ENCODE peak calls at places on chromosomes 6 and 20, in seven cellular contexts. N is pancreas; W is GM23248; D is fibroblast of lung; K is endothelial cell of umbilical vein; T is CD4-positive, alpha-beta memory T cell; Z is transverse colon. H is an unnamed sample.
A peak's percentile ranks its signal among the peaks of the same experiment; 100 is the strongest.

GRCh38 chr6:81876977-81877376 is 124.5 kb upstream of the TENT5A start:
- DNase-seq in D (peak; percentile 76), Z (no peak), T (no peak), K (no peak), W (peak; percentile 60), N (no peak), H (peak; percentile 52)

GRCh38 chr6:36964908-36965307 is 10.4 kb downstream of the PI16 start:
- DNase-seq in T (no peak), Z (no peak), D (no peak), W (no peak), K (no peak), N (no peak), H (no peak)

GRCh38 chr20:44776977-44777376 is 31.3 kb downstream of the KCNK15 start:
- DNase-seq in K (peak; percentile 22), N (no peak), D (peak; percentile 23), Z (no peak), W (peak; percentile 44), T (no peak), H (peak; percentile 51)

GRCh38 chr20:57483287-57484050 is 41.5 kb downstream of the CTCFL start:
- DNase-seq in D (no peak), Z (no peak), N (no peak), K (no peak), T (no peak), W (no peak), H (no peak)

GRCh38 chr6:30327232-30327746 is 562 bp downstream of the TRIM39 start:
- DNase-seq in W (no peak), K (no peak), Z (no peak), N (no peak), T (no peak), D (peak; percentile 0), H (no peak)

GRCh38 chr20:9989066-9989724 is 45.6 kb upstream of the ANKEF1 start:
- DNase-seq in Z (no peak), N (no peak), T (no peak), W (peak; percentile 75), D (peak; percentile 79), K (peak; percentile 33), H (no peak)

GRCh38 chr6:168132531-168133184 is 53.6 kb upstream of the FRMD1 start:
- DNase-seq in T (no peak), W (peak; percentile 88), K (peak; percentile 25), N (peak; percentile 26), D (peak; percentile 82), Z (no peak), H (peak; percentile 47)

GRCh38 chr6:104750449-104750848 is 109.3 kb downstream of the HACE1 start:
- DNase-seq in K (no peak), D (no peak), N (no peak), Z (no peak), W (no peak), T (no peak), H (no peak)

GRCh38 chr6:10847684-10848083 is 9.3 kb upstream of the MAK start:
- DNase-seq in Z (no peak), D (no peak), T (no peak), W (peak; percentile 27), K (no peak), N (no peak), H (peak; percentile 29)

GRCh38 chr6:150813993-150814359 is 51.5 kb upstream of the MTHFD1L start:
- DNase-seq in Z (no peak), N (no peak), W (peak; percentile 60), T (no peak), K (peak; percentile 22), D (peak; percentile 68), H (peak; percentile 87)

GRCh38 chr6:41770381-41771057 is 9.2 kb downstream of the FRS3 start:
- DNase-seq in Z (no peak), T (no peak), D (no peak), K (no peak), W (no peak), N (no peak), H (no peak)

GRCh38 chr20:62861732-62862336 is at the start of gene TCFL5:
- DNase-seq in D (peak; percentile 67), W (peak; percentile 92), T (peak; percentile 98), Z (peak; percentile 94), N (peak; percentile 77), K (peak; percentile 86), H (peak; percentile 84)

GRCh38 chr6:52512199-52512598 is 64.7 kb downstream of the TRAM2 start:
- DNase-seq in N (no peak), K (peak; percentile 92), D (peak; percentile 91), T (no peak), Z (peak; percentile 22), W (peak; percentile 95), H (peak; percentile 57)

GRCh38 chr6:160971151-160971550 is 20.4 kb upstream of the MAP3K4 start:
- DNase-seq in Z (no peak), D (no peak), T (no peak), N (no peak), W (no peak), K (no peak), H (no peak)

GRCh38 chr6:11263185-11263817 is 30.8 kb upstream of the NEDD9 start:
- DNase-seq in W (peak; percentile 81), Z (peak; percentile 61), K (peak; percentile 86), N (peak; percentile 49), T (no peak), D (peak; percentile 85), H (peak; percentile 20)

GRCh38 chr20:24736131-24736843 is 212.8 kb upstream of the CST7 start:
- DNase-seq in D (peak; percentile 58), Z (no peak), T (no peak), K (no peak), N (no peak), W (no peak), H (peak; percentile 29)

GRCh38 chr20:24631173-24631505 is 161.7 kb downstream of the SYNDIG1 start:
- DNase-seq in Z (no peak), D (no peak), T (no peak), W (no peak), K (no peak), N (no peak), H (no peak)

GRCh38 chr20:38894091-38894847 is 31.9 kb upstream of the FAM83D start:
- DNase-seq in K (no peak), W (peak; percentile 19), N (peak; percentile 83), D (peak; percentile 3), T (no peak), Z (no peak), H (no peak)
- H3K27ac ChIP-seq in K (no peak overlapping the region), W (no peak overlapping the region), N (no peak overlapping the region), D (no peak overlapping the region), T (no peak overlapping the region), Z (no peak overlapping the region), H (no peak overlapping the region)

DNA sequence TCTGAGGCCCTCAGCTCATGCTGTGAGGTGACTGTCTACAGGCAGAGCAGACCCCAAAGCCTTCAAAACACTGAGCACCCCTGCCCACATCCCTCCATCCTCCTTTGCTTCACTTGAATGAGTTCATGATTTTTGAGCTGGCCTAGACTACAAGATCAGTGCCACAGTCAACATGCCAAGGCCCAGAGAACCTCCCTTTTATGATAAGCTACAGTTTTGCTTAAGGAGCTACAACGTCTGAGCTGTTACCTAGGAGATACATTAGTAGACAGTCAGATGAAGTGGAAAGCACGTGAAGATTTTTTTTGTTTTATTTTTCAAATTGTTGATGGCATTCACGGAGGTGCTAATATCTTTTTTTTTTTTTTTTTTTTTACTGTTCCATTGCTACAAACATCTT is 139.0 kb downstream of the SOBP start:
- DNase-seq in N (no peak), K (no peak), W (no peak), T (no peak), D (no peak), Z (no peak), H (no peak)
- H3K27ac ChIP-seq in N (no peak overlapping the region), K (no peak overlapping the region), W (no peak overlapping the region), T (no peak overlapping the region), D (no peak overlapping the region), Z (no peak overlapping the region), H (no peak overlapping the region)

GRCh38 chr20:5716953-5717352 is 33.2 kb upstream of the SHLD1 start:
- DNase-seq in D (no peak), Z (no peak), K (no peak), W (no peak), T (no peak), N (no peak), H (no peak)

GRCh38 chr20:5719861-5720401 is 30.3 kb upstream of the SHLD1 start:
- DNase-seq in T (no peak), N (no peak), K (no peak), D (peak; percentile 50), W (peak; percentile 49), Z (no peak), H (peak; percentile 92)

GRCh38 chr20:5718896-5719595 is 31.2 kb upstream of the SHLD1 start:
- DNase-seq in D (no peak), Z (no peak), W (no peak), T (no peak), K (no peak), N (no peak), H (no peak)

GRCh38 chr20:5714261-5715041 is 35.8 kb upstream of the SHLD1 start:
- DNase-seq in Z (no peak), T (peak; percentile 90), W (no peak), K (peak; percentile 77), N (no peak), D (no peak), H (peak; percentile 76)

DNA sequence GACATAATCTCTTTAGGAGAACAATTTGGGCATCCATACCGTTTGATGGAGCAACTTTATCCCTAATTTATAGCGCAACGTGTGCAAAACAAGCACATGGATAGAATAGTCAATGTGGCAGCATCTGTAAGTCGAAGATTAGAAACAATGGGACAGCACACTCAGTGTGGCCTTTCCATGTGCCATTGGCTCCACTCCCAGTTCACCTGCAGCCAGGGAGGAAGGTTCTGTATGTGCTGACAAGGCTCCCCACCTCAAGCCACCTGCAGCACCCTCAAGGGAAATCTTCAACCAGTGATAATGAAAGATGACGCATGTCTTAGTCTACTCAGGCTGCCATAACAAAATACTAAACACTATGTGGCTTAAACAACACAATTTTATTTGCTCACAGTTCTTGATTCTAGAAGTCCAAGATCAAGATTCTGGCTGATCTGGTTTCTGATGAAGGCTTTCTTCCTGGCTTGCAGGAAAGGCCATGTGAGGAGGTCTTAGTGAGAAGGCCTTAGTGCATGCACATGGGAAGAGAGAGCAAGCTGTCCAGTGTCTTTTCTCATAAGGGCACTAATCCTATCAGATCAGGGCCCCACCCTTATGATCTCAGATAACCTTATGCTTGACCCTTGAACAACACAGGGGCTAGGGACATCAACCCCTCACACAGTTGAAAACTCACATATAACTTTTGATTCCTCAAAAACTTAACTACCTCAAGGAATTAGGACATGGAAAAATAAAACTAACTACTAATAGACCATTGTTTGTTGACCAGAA is 34.9 kb upstream of the SHLD1 start:
- DNase-seq in Z (no peak), N (no peak), K (no peak), W (no peak), D (no peak), T (no peak), H (peak; percentile 50)
- H3K27ac ChIP-seq in Z (no peak overlapping the region), N (no peak overlapping the region), K (no peak overlapping the region), W (no peak overlapping the region), D (no peak overlapping the region), T (peak overlapping the region; percentile 72), H (peak overlapping the region; percentile 68)

GRCh38 chr6:142331075-142331551 is 29.3 kb downstream of the ADGRG6 start:
- DNase-seq in D (peak; percentile 64), W (peak; percentile 25), T (no peak), K (peak; percentile 81), N (no peak), Z (no peak), H (no peak)

GRCh38 chr6:142332393-142333080 is 30.7 kb downstream of the ADGRG6 start:
- DNase-seq in D (no peak), N (no peak), K (peak; percentile 89), Z (no peak), T (no peak), W (no peak), H (no peak)

GRCh38 chr6:142331601-142332000 is 29.8 kb downstream of the ADGRG6 start:
- DNase-seq in W (no peak), T (no peak), Z (no peak), K (peak; percentile 75), N (no peak), D (peak; percentile 24), H (no peak)

GRCh38 chr6:142328070-142328469 is 26.3 kb downstream of the ADGRG6 start:
- DNase-seq in W (no peak), Z (no peak), K (no peak), T (no peak), D (no peak), N (no peak), H (no peak)

GRCh38 chr6:142329486-142330113 is 27.8 kb downstream of the ADGRG6 start:
- DNase-seq in W (no peak), N (no peak), K (peak; percentile 43), Z (no peak), D (no peak), T (no peak), H (peak; percentile 70)
- H3K27ac ChIP-seq in W (no peak overlapping the region), N (no peak overlapping the region), K (peak overlapping the region; percentile 96), Z (no peak overlapping the region), D (no peak overlapping the region), T (no peak overlapping the region), H (peak overlapping the region; percentile 85)

H was measured in PC-3.